ENCODE peak calls at places on chromosomes 3 and 15, in eight cellular contexts. H, T, B, K, L, A, F and S are unnamed samples.

GRCh38 chr15:89747708-89748682 is 3.1 kb downstream of the MESP1 start:
- DNase-seq in H (no peak), T (no peak), B (peak; percentile 30), K (no peak), L (no peak), A (no peak), F (peak; percentile 17), S (no peak)

GRCh38 chr15:41180206-41180789 is 50.3 kb downstream of the EXD1 start:
- DNase-seq in H (no peak), T (no peak), B (no peak), K (peak; percentile 35), L (peak; percentile 33), A (no peak), F (no peak), S (no peak)

GRCh38 chr15:64284037-64284436 is 71.9 kb downstream of the CSNK1G1 start:
- DNase-seq in H (no peak), T (no peak), B (no peak), K (peak; percentile 57), L (peak; percentile 63), A (peak; percentile 75), F (peak; percentile 72), S (peak; percentile 75)

GRCh38 chr3:11564577-11565001 is 79.1 kb downstream of the VGLL4 start:
- DNase-seq in H (no peak), T (peak; percentile 63), B (no peak), K (no peak), L (no peak), A (no peak), F (no peak), S (no peak)

GRCh38 chr15:67225336-67225735 is 29.1 kb downstream of the AAGAB start:
- DNase-seq in H (no peak), T (no peak), B (no peak), K (peak; percentile 36), L (peak; percentile 27), A (peak; percentile 72), F (peak; percentile 73), S (peak; percentile 76)

GRCh38 chr15:61038387-61038786 is 190.7 kb downstream of the RORA start:
- DNase-seq in H (no peak), T (peak; percentile 77), B (peak; percentile 19), K (no peak), L (peak; percentile 53), A (peak; percentile 68), F (peak; percentile 77), S (peak; percentile 74)

GRCh38 chr3:170726976-170727661 is 141.2 kb upstream of the SLC7A14 start:
- DNase-seq in H (no peak), T (no peak), B (no peak), K (peak; percentile 91), L (peak; percentile 94), A (peak; percentile 91), F (peak; percentile 91), S (peak; percentile 94)

GRCh38 chr15:43932907-43933306 is 106.1 kb downstream of the WDR76 start:
- DNase-seq in H (no peak), T (no peak), B (no peak), K (no peak), L (peak; percentile 14), A (peak; percentile 32), F (peak; percentile 53), S (no peak)

GRCh38 chr3:14546041-14546440 is 5.9 kb upstream of the GRIP2 start:
- DNase-seq in H (no peak), T (no peak), B (no peak), K (no peak), L (no peak), A (no peak), F (no peak), S (no peak)

GRCh38 chr3:14543446-14543845 is 3.3 kb upstream of the GRIP2 start:
- DNase-seq in H (no peak), T (no peak), B (no peak), K (no peak), L (no peak), A (no peak), F (no peak), S (no peak)

GRCh38 chr3:14542656-14543055 is 2.5 kb upstream of the GRIP2 start:
- DNase-seq in H (no peak), T (no peak), B (no peak), K (no peak), L (no peak), A (no peak), F (no peak), S (no peak)

GRCh38 chr3:14545251-14545635 is 5.1 kb upstream of the GRIP2 start:
- DNase-seq in H (no peak), T (no peak), B (no peak), K (no peak), L (no peak), A (no peak), F (no peak), S (no peak)

DNA sequence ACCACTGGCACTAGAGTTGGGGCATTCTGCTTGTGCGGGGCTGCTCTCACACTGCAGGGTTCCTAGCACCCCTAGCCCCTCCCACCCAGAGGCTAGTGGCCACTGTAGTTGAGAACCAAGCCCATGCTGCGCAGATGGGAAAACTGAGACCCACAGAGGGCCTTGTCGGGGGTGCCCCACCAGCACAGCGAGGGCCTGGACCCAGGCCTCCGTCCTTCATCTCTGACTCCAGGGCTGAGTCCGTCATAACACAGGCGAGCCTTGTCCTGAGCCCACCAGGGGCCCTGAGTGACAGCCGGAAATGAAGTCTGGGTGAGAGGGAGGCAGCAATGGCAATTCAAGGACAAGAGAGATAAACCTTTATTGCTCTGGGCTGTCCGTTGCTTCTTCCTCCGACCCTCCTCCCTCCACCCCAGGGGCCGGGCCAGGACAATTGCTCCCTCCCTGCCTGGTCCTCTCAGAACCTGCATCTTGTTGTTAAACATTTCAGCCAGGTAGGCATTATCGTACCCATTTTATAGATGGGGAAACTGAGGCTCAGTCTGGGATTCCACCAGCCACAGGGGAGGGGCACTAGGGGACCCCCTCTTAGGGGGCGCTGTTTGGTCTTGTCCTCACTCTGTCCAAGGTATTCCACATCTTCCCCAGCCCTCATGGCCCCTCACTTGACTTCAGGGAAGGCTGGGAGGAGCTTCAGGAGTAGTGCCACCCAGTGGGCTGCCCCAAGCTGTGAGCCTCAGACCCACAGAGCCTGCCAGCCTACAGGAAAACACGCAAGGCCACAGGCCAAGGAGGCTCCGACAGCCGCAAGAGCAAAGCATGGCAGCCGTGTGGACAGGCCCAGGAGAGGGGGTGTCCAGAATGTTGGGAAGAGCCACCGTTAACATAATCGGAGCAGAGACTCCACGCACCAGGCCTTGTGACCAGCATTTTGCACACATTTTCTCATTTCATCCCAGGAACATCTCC is 4.4 kb upstream of the GRIP2 start:
- DNase-seq in H (no peak), T (no peak), B (no peak), K (no peak), L (no peak), A (no peak), F (no peak), S (no peak)
- TF ChIP-seq CTCF in H (no peak), T (no peak), B (no peak), K (no peak), L (no peak), A (no peak), F (no peak), S (no peak)

GRCh38 chr3:134923286-134923685 is 128.2 kb downstream of the EPHB1 start:
- DNase-seq in H (no peak), T (no peak), B (no peak), K (no peak), L (no peak), A (no peak), F (no peak), S (no peak)

GRCh38 chr3:134916276-134916961 is 121.4 kb downstream of the EPHB1 start:
- DNase-seq in H (no peak), T (no peak), B (no peak), K (no peak), L (no peak), A (no peak), F (no peak), S (no peak)

GRCh38 chr3:134917631-134918030 is 122.6 kb downstream of the EPHB1 start:
- DNase-seq in H (no peak), T (no peak), B (no peak), K (no peak), L (no peak), A (no peak), F (no peak), S (peak; percentile 84)

GRCh38 chr3:134922866-134923265 is 127.8 kb downstream of the EPHB1 start:
- DNase-seq in H (no peak), T (no peak), B (no peak), K (no peak), L (no peak), A (no peak), F (no peak), S (no peak)

DNA sequence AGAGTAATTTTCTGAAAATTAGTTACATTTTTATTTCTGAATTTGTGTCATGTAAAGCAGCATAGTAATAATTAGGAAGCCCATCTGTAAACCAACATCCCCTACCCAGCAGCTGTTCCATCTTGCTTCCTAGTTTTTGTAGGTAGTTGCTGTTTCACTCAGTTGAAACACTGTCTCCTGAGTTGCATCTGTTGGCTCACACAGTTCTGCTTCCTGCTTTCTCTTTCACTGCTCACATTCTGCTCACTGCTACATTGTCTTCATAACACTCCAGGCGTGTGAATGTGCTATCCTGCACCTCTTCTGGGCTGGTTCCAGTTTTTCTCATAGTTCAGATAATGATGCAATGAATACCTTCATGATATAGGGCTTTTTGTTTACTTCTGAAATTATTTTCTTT is 123.4 kb downstream of the EPHB1 start:
- DNase-seq in H (no peak), T (no peak), B (no peak), K (no peak), L (no peak), A (no peak), F (no peak), S (no peak)
- H3K4me3 ChIP-seq in H (no peak overlapping the region), T (no peak overlapping the region), B (no peak overlapping the region), K (no peak overlapping the region), L (no peak overlapping the region), A (no peak overlapping the region), F (no peak overlapping the region), S (no peak overlapping the region)

DNA sequence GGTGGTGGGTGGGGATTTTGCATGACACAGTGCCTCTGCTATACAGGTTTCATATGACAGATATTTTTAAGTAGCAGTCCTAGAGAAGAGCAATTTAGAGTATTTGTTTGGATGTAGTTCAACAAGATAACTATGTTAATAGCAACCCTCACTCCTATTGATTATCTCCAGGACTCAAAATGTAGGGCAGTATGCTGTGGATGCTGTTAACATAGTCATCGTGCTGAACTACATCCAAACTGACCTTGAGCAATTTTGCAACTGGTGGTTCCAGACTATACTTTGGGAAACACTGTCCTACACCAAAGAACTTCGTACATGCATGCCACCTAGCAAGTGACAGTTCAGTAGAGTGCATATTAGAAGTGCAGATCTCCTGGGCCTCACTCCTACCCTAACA is 117.6 kb downstream of the IL5RA start:
- DNase-seq in H (no peak), T (no peak), B (no peak), K (no peak), L (no peak), A (no peak), F (no peak), S (no peak)
- TF ChIP-seq CTCF in H (no peak), T (no peak), B (no peak), K (no peak), L (no peak), A (no peak), F (no peak), S (no peak)

GRCh38 chr3:66153471-66153870 is 67.3 kb upstream of the SLC25A26 start:
- DNase-seq in H (no peak), T (no peak), B (no peak), K (peak; percentile 20), L (no peak), A (no peak), F (peak; percentile 6), S (no peak)

GRCh38 chr3:66158933-66159332 is 61.9 kb upstream of the SLC25A26 start:
- DNase-seq in H (no peak), T (no peak), B (no peak), K (no peak), L (no peak), A (no peak), F (no peak), S (no peak)

GRCh38 chr3:66150977-66151376 is 69.8 kb upstream of the SLC25A26 start:
- DNase-seq in H (no peak), T (no peak), B (no peak), K (no peak), L (no peak), A (no peak), F (no peak), S (no peak)

GRCh38 chr3:66152336-66152735 is 68.5 kb upstream of the SLC25A26 start:
- DNase-seq in H (no peak), T (no peak), B (no peak), K (no peak), L (no peak), A (no peak), F (no peak), S (no peak)

DNA sequence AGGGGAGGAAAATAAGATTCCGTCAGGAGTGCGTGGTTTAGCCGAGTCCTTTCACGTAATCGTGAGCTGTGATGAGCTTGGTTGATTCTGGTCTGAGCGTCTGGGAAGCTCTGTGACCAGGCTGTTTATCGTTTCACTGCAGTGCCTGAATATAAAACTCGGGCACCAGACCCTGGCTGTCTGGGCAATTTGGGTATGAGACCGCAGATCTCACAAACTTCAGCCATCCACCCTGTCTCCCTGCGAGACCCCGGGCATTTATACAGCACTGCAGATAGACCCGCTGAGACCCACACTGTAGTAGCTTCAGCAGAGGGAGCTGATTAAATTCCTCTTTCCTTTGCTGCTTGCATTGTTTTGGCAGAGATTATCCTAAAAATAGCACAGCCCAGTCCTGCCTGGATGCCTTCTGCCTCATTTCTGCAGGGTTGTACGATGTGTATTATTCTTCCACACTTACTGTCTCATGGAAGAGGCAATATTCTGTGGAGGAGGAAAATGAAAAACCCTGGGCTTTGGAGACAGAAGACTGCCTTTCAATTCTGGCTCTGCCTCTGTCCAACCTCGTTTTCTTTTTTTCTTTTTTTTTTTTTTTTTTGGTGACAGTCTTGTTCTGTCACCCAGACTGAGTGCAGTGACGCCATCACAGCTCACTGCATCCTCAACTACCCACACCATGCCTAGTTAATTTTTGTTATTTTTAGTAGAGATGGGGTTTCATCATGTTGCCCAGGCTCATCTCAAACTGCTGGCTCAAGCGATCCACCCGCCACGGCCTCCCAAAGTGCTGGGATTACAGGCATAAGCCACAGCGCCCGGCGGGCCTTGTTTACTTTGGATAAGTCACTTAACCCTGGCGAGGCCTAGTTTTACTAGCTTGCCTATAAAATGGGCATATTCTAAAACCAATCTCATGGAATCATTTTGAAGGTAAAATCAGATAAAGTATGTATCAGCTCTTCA is 66.6 kb upstream of the SLC25A26 start:
- DNase-seq in H (no peak), T (no peak), B (no peak), K (peak; percentile 15), L (peak; percentile 11), A (peak; percentile 52), F (peak; percentile 38), S (peak; percentile 43)
- H3K4me3 ChIP-seq in H (no peak overlapping the region), T (peak overlapping the region; percentile 33), B (peak overlapping the region; percentile 14), K (peak overlapping the region; percentile 50), L (peak overlapping the region; percentile 28), A (no peak overlapping the region), F (peak overlapping the region; percentile 42), S (peak overlapping the region; percentile 1)